ENCODE peak calls at places on chromosomes 16 and 17, in eight cellular contexts. One of them, this sample, is unnamed.
A peak's percentile ranks its signal among the peaks of the same experiment; 100 is the strongest.

GRCh38 chr17:73803867-73804539 is 159.8 kb upstream of the SDK2 start:
- DNase-seq in fibroblast of mammary gland: no peak
- DNase-seq in DND-41: no peak
- DNase-seq in left colon: no peak
- DNase-seq in T-helper 17 cell: no peak
- DNase-seq in mesothelial cell of epicardium: no peak
- DNase-seq in hepatic stellate cell: no peak
- DNase-seq in stimulated activated CD4-positive, alpha-beta T cell treated with anti-CD3 and anti-CD28 coated beads, TNF-alpha, amount 100 ng/mL, for 48 hours: no peak
- DNase-seq in this sample: no peak

GRCh38 chr16:72996291-72997062 is 51.5 kb downstream of the ZFHX3 start:
- DNase-seq in hepatic stellate cell: no peak
- DNase-seq in left colon: peak; percentile 27
- DNase-seq in mesothelial cell of epicardium: no peak
- DNase-seq in stimulated activated CD4-positive, alpha-beta T cell treated with anti-CD3 and anti-CD28 coated beads, TNF-alpha, amount 100 ng/mL, for 48 hours: no peak
- DNase-seq in T-helper 17 cell: no peak
- DNase-seq in DND-41: no peak
- DNase-seq in fibroblast of mammary gland: no peak
- DNase-seq in this sample: no peak

GRCh38 chr17:60647705-60648104 is 29.9 kb upstream of the BCAS3 start:
- DNase-seq in stimulated activated CD4-positive, alpha-beta T cell treated with anti-CD3 and anti-CD28 coated beads, TNF-alpha, amount 100 ng/mL, for 48 hours: no peak
- DNase-seq in mesothelial cell of epicardium: no peak
- DNase-seq in left colon: no peak
- DNase-seq in T-helper 17 cell: no peak
- DNase-seq in hepatic stellate cell: no peak
- DNase-seq in fibroblast of mammary gland: no peak
- DNase-seq in DND-41: no peak
- DNase-seq in this sample: no peak

GRCh38 chr17:57370051-57370581 is 113.8 kb downstream of the MSI2 start:
- DNase-seq in stimulated activated CD4-positive, alpha-beta T cell treated with anti-CD3 and anti-CD28 coated beads, TNF-alpha, amount 100 ng/mL, for 48 hours: no peak
- DNase-seq in left colon: no peak
- DNase-seq in T-helper 17 cell: no peak
- DNase-seq in fibroblast of mammary gland: peak; percentile 61
- DNase-seq in hepatic stellate cell: peak; percentile 26
- DNase-seq in DND-41: no peak
- DNase-seq in mesothelial cell of epicardium: no peak
- DNase-seq in this sample: no peak

GRCh38 chr16:23905027-23905426 is 69.2 kb downstream of the PRKCB start:
- DNase-seq in fibroblast of mammary gland: no peak
- DNase-seq in left colon: no peak
- DNase-seq in hepatic stellate cell: peak; percentile 7
- DNase-seq in T-helper 17 cell: no peak
- DNase-seq in stimulated activated CD4-positive, alpha-beta T cell treated with anti-CD3 and anti-CD28 coated beads, TNF-alpha, amount 100 ng/mL, for 48 hours: no peak
- DNase-seq in DND-41: no peak
- DNase-seq in mesothelial cell of epicardium: peak; percentile 74
- DNase-seq in this sample: peak; percentile 88

GRCh38 chr17:9268546-9268945 is 247.2 kb downstream of the NTN1 start:
- DNase-seq in DND-41: no peak
- DNase-seq in hepatic stellate cell: no peak
- DNase-seq in fibroblast of mammary gland: no peak
- DNase-seq in left colon: no peak
- DNase-seq in T-helper 17 cell: no peak
- DNase-seq in mesothelial cell of epicardium: no peak
- DNase-seq in stimulated activated CD4-positive, alpha-beta T cell treated with anti-CD3 and anti-CD28 coated beads, TNF-alpha, amount 100 ng/mL, for 48 hours: no peak
- DNase-seq in this sample: no peak

GRCh38 chr17:55451758-55452468 is 30.3 kb upstream of the MMD start:
- DNase-seq in DND-41: no peak
- DNase-seq in left colon: no peak
- DNase-seq in fibroblast of mammary gland: peak; percentile 90
- DNase-seq in mesothelial cell of epicardium: no peak
- DNase-seq in stimulated activated CD4-positive, alpha-beta T cell treated with anti-CD3 and anti-CD28 coated beads, TNF-alpha, amount 100 ng/mL, for 48 hours: no peak
- DNase-seq in T-helper 17 cell: no peak
- DNase-seq in hepatic stellate cell: no peak
- DNase-seq in this sample: no peak

GRCh38 chr16:3256146-3256875 is at the start of gene MEFV:
- DNase-seq in hepatic stellate cell: no peak
- DNase-seq in left colon: no peak
- DNase-seq in fibroblast of mammary gland: peak; percentile 43
- DNase-seq in DND-41: no peak
- DNase-seq in mesothelial cell of epicardium: no peak
- DNase-seq in T-helper 17 cell: no peak
- DNase-seq in stimulated activated CD4-positive, alpha-beta T cell treated with anti-CD3 and anti-CD28 coated beads, TNF-alpha, amount 100 ng/mL, for 48 hours: no peak
- DNase-seq in this sample: no peak

GRCh38 chr17:17567631-17568030 is 23.9 kb downstream of the PEMT start:
- DNase-seq in mesothelial cell of epicardium: no peak
- DNase-seq in hepatic stellate cell: no peak
- DNase-seq in T-helper 17 cell: no peak
- DNase-seq in fibroblast of mammary gland: peak; percentile 32
- DNase-seq in DND-41: no peak
- DNase-seq in left colon: peak; percentile 31
- DNase-seq in stimulated activated CD4-positive, alpha-beta T cell treated with anti-CD3 and anti-CD28 coated beads, TNF-alpha, amount 100 ng/mL, for 48 hours: no peak
- DNase-seq in this sample: no peak

GRCh38 chr17:78883090-78883532 is 19.9 kb downstream of the CEP295NL start:
- DNase-seq in stimulated activated CD4-positive, alpha-beta T cell treated with anti-CD3 and anti-CD28 coated beads, TNF-alpha, amount 100 ng/mL, for 48 hours: no peak
- DNase-seq in left colon: no peak
- DNase-seq in mesothelial cell of epicardium: no peak
- DNase-seq in DND-41: no peak
- DNase-seq in fibroblast of mammary gland: peak; percentile 89
- DNase-seq in T-helper 17 cell: no peak
- DNase-seq in hepatic stellate cell: peak; percentile 97
- DNase-seq in this sample: peak; percentile 90

GRCh38 chr16:73113326-73113720 is 65.4 kb upstream of the ZFHX3 start:
- DNase-seq in left colon: no peak
- DNase-seq in stimulated activated CD4-positive, alpha-beta T cell treated with anti-CD3 and anti-CD28 coated beads, TNF-alpha, amount 100 ng/mL, for 48 hours: no peak
- DNase-seq in mesothelial cell of epicardium: no peak
- DNase-seq in fibroblast of mammary gland: peak; percentile 78
- DNase-seq in hepatic stellate cell: no peak
- DNase-seq in T-helper 17 cell: no peak
- DNase-seq in DND-41: no peak
- DNase-seq in this sample: no peak

GRCh38 chr16:85169333-85170065 is 57.2 kb upstream of the CIBAR2 start:
- DNase-seq in fibroblast of mammary gland: no peak
- DNase-seq in mesothelial cell of epicardium: peak; percentile 61
- DNase-seq in stimulated activated CD4-positive, alpha-beta T cell treated with anti-CD3 and anti-CD28 coated beads, TNF-alpha, amount 100 ng/mL, for 48 hours: no peak
- DNase-seq in left colon: no peak
- DNase-seq in T-helper 17 cell: no peak
- DNase-seq in hepatic stellate cell: no peak
- DNase-seq in DND-41: no peak
- DNase-seq in this sample: no peak

GRCh38 chr16:73949574-73950348 is 346.9 kb upstream of the PSMD7 start:
- DNase-seq in stimulated activated CD4-positive, alpha-beta T cell treated with anti-CD3 and anti-CD28 coated beads, TNF-alpha, amount 100 ng/mL, for 48 hours: no peak
- DNase-seq in hepatic stellate cell: peak; percentile 21
- DNase-seq in T-helper 17 cell: no peak
- DNase-seq in left colon: no peak
- DNase-seq in mesothelial cell of epicardium: no peak
- DNase-seq in fibroblast of mammary gland: peak; percentile 91
- DNase-seq in DND-41: no peak
- DNase-seq in this sample: no peak

GRCh38 chr16:12988071-12988470 is 86.7 kb downstream of the SHISA9 start:
- DNase-seq in fibroblast of mammary gland: no peak
- DNase-seq in hepatic stellate cell: no peak
- DNase-seq in T-helper 17 cell: no peak
- DNase-seq in left colon: no peak
- DNase-seq in mesothelial cell of epicardium: no peak
- DNase-seq in stimulated activated CD4-positive, alpha-beta T cell treated with anti-CD3 and anti-CD28 coated beads, TNF-alpha, amount 100 ng/mL, for 48 hours: no peak
- DNase-seq in DND-41: no peak
- DNase-seq in this sample: no peak

GRCh38 chr16:66850115-66850815 is 6.1 kb downstream of the CA7 start:
- DNase-seq in fibroblast of mammary gland: no peak
- DNase-seq in left colon: no peak
- DNase-seq in mesothelial cell of epicardium: no peak
- DNase-seq in stimulated activated CD4-positive, alpha-beta T cell treated with anti-CD3 and anti-CD28 coated beads, TNF-alpha, amount 100 ng/mL, for 48 hours: no peak
- DNase-seq in T-helper 17 cell: no peak
- DNase-seq in DND-41: no peak
- DNase-seq in hepatic stellate cell: no peak
- DNase-seq in this sample: no peak

GRCh38 chr17:81184596-81184995 is 18.6 kb upstream of the AATK start:
- DNase-seq in hepatic stellate cell: no peak
- DNase-seq in DND-41: no peak
- DNase-seq in left colon: no peak
- DNase-seq in stimulated activated CD4-positive, alpha-beta T cell treated with anti-CD3 and anti-CD28 coated beads, TNF-alpha, amount 100 ng/mL, for 48 hours: no peak
- DNase-seq in T-helper 17 cell: no peak
- DNase-seq in fibroblast of mammary gland: no peak
- DNase-seq in mesothelial cell of epicardium: no peak
- DNase-seq in this sample: no peak

GRCh38 chr16:69040144-69040909 is 65.1 kb upstream of the HAS3 start:
- DNase-seq in fibroblast of mammary gland: peak; percentile 58
- DNase-seq in stimulated activated CD4-positive, alpha-beta T cell treated with anti-CD3 and anti-CD28 coated beads, TNF-alpha, amount 100 ng/mL, for 48 hours: no peak
- DNase-seq in hepatic stellate cell: no peak
- DNase-seq in left colon: no peak
- DNase-seq in DND-41: no peak
- DNase-seq in T-helper 17 cell: no peak
- DNase-seq in mesothelial cell of epicardium: no peak
- DNase-seq in this sample: no peak

GRCh38 chr17:82859431-82860403 is 19.9 kb upstream of the ZNF750 start:
- DNase-seq in stimulated activated CD4-positive, alpha-beta T cell treated with anti-CD3 and anti-CD28 coated beads, TNF-alpha, amount 100 ng/mL, for 48 hours: peak; percentile 49
- DNase-seq in hepatic stellate cell: peak; percentile 93
- DNase-seq in T-helper 17 cell: no peak
- DNase-seq in left colon: peak; percentile 50
- DNase-seq in mesothelial cell of epicardium: no peak
- DNase-seq in fibroblast of mammary gland: peak; percentile 54
- DNase-seq in DND-41: peak; percentile 87
- DNase-seq in this sample: no peak

GRCh38 chr17:63492940-63493339 is 16.1 kb downstream of the ACE start:
- DNase-seq in DND-41: no peak
- DNase-seq in mesothelial cell of epicardium: no peak
- DNase-seq in T-helper 17 cell: no peak
- DNase-seq in fibroblast of mammary gland: no peak
- DNase-seq in hepatic stellate cell: no peak
- DNase-seq in left colon: no peak
- DNase-seq in stimulated activated CD4-positive, alpha-beta T cell treated with anti-CD3 and anti-CD28 coated beads, TNF-alpha, amount 100 ng/mL, for 48 hours: no peak
- DNase-seq in this sample: no peak

GRCh38 chr17:50212121-50212843 is 10.9 kb upstream of the COL1A1 start:
- DNase-seq in fibroblast of mammary gland: peak; percentile 95
- DNase-seq in T-helper 17 cell: no peak
- DNase-seq in left colon: no peak
- DNase-seq in hepatic stellate cell: no peak
- DNase-seq in mesothelial cell of epicardium: no peak
- DNase-seq in DND-41: no peak
- DNase-seq in stimulated activated CD4-positive, alpha-beta T cell treated with anti-CD3 and anti-CD28 coated beads, TNF-alpha, amount 100 ng/mL, for 48 hours: no peak
- DNase-seq in this sample: peak; percentile 56

GRCh38 chr16:88921603-88921995 is 55.1 kb upstream of the PABPN1L start:
- DNase-seq in T-helper 17 cell: no peak
- DNase-seq in DND-41: no peak
- DNase-seq in hepatic stellate cell: no peak
- DNase-seq in stimulated activated CD4-positive, alpha-beta T cell treated with anti-CD3 and anti-CD28 coated beads, TNF-alpha, amount 100 ng/mL, for 48 hours: no peak
- DNase-seq in left colon: no peak
- DNase-seq in mesothelial cell of epicardium: no peak
- DNase-seq in fibroblast of mammary gland: no peak
- DNase-seq in this sample: no peak

GRCh38 chr17:55463600-55463999 is 42.0 kb upstream of the MMD start:
- DNase-seq in DND-41: no peak
- DNase-seq in stimulated activated CD4-positive, alpha-beta T cell treated with anti-CD3 and anti-CD28 coated beads, TNF-alpha, amount 100 ng/mL, for 48 hours: no peak
- DNase-seq in mesothelial cell of epicardium: no peak
- DNase-seq in T-helper 17 cell: no peak
- DNase-seq in hepatic stellate cell: no peak
- DNase-seq in fibroblast of mammary gland: no peak
- DNase-seq in left colon: no peak
- DNase-seq in this sample: no peak

GRCh38 chr17:38868095-38868967 is 1.5 kb upstream of the LASP1 start:
- DNase-seq in left colon: peak; percentile 52
- DNase-seq in hepatic stellate cell: peak; percentile 75
- DNase-seq in stimulated activated CD4-positive, alpha-beta T cell treated with anti-CD3 and anti-CD28 coated beads, TNF-alpha, amount 100 ng/mL, for 48 hours: no peak
- DNase-seq in DND-41: no peak
- DNase-seq in T-helper 17 cell: no peak
- DNase-seq in fibroblast of mammary gland: peak; percentile 72
- DNase-seq in mesothelial cell of epicardium: no peak
- DNase-seq in this sample: no peak

GRCh38 chr17:17052462-17053221 is 10.4 kb downstream of the MPRIP start:
- DNase-seq in T-helper 17 cell: no peak
- DNase-seq in stimulated activated CD4-positive, alpha-beta T cell treated with anti-CD3 and anti-CD28 coated beads, TNF-alpha, amount 100 ng/mL, for 48 hours: no peak
- DNase-seq in fibroblast of mammary gland: no peak
- DNase-seq in left colon: peak; percentile 30
- DNase-seq in hepatic stellate cell: no peak
- DNase-seq in mesothelial cell of epicardium: no peak
- DNase-seq in DND-41: no peak
- DNase-seq in this sample: no peak

GRCh38 chr17:251531-251930 is 70.1 kb upstream of the DOC2B start:
- DNase-seq in mesothelial cell of epicardium: peak; percentile 28
- DNase-seq in stimulated activated CD4-positive, alpha-beta T cell treated with anti-CD3 and anti-CD28 coated beads, TNF-alpha, amount 100 ng/mL, for 48 hours: no peak
- DNase-seq in fibroblast of mammary gland: no peak
- DNase-seq in T-helper 17 cell: no peak
- DNase-seq in left colon: no peak
- DNase-seq in DND-41: no peak
- DNase-seq in hepatic stellate cell: no peak
- DNase-seq in this sample: no peak